ENCODE peak calls at places on chromosomes 3 and 15, in seven cellular contexts. V is WERI-Rb-1, Y is PC-9, R is tibial artery, B is heart left ventricle, P is psoas muscle, C is A673. I is an unnamed sample.

GRCh38 chr3:56691165-56692000 is 8.3 kb upstream of the TASOR start:
- DNase-seq in V (no peak), Y (peak; percentile 56), R (no peak), B (no peak), P (no peak), C (no peak), I (no peak)

GRCh38 chr15:56058986-56059385 is 65.6 kb upstream of the NEDD4 start:
- DNase-seq in V (peak; percentile 43), Y (no peak), R (no peak), B (no peak), P (no peak), C (no peak), I (no peak)

GRCh38 chr3:67940200-67940952 is 286.0 kb upstream of the SUCLG2 start:
- DNase-seq in V (no peak), Y (no peak), R (no peak), B (no peak), P (no peak), C (peak; percentile 0), I (no peak)

GRCh38 chr15:57326196-57326595 is 50.1 kb upstream of the CGNL1 start:
- DNase-seq in V (no peak), Y (no peak), R (no peak), B (no peak), P (no peak), C (no peak), I (no peak)

GRCh38 chr15:61227269-61228024 is 1.7 kb downstream of the RORA start:
- DNase-seq in V (peak; percentile 50), Y (peak; percentile 4), R (no peak), B (peak; percentile 25), P (peak; percentile 24), C (peak; percentile 59), I (peak; percentile 41)

GRCh38 chr15:65369148-65369547 is 8.7 kb downstream of the IGDCC3 start:
- DNase-seq in V (no peak), Y (no peak), R (no peak), B (no peak), P (no peak), C (no peak), I (no peak)

GRCh38 chr3:50132421-50133282 is 22.5 kb upstream of the SEMA3F start:
- DNase-seq in V (peak; percentile 96), Y (no peak), R (no peak), B (no peak), P (no peak), C (no peak), I (no peak)

GRCh38 chr3:127410137-127410488 is 122.3 kb upstream of the PRR20G start:
- DNase-seq in V (no peak), Y (no peak), R (peak; percentile 37), B (no peak), P (no peak), C (no peak), I (no peak)

GRCh38 chr3:48595526-48596121 is 495 bp upstream of the COL7A1 start:
- DNase-seq in V (no peak), Y (peak; percentile 98), R (peak; percentile 84), B (no peak), P (peak; percentile 67), C (peak; percentile 70), I (peak; percentile 68)

GRCh38 chr3:42505203-42505848 is 2.9 kb downstream of the VIPR1 start:
- DNase-seq in V (peak; percentile 4), Y (no peak), R (peak; percentile 44), B (peak; percentile 13), P (no peak), C (no peak), I (no peak)

GRCh38 chr15:31280037-31280830 is 46.4 kb upstream of the KLF13 start:
- DNase-seq in V (peak; percentile 50), Y (no peak), R (peak; percentile 58), B (peak; percentile 20), P (no peak), C (peak; percentile 11), I (no peak)

GRCh38 chr3:136817448-136817847 is 1.5 kb upstream of the SLC35G2 start:
- DNase-seq in V (no peak), Y (no peak), R (no peak), B (no peak), P (no peak), C (peak; percentile 62), I (no peak)

GRCh38 chr15:29677871-29678431 is 144.3 kb downstream of the TJP1 start:
- DNase-seq in V (no peak), Y (no peak), R (no peak), B (no peak), P (no peak), C (no peak), I (no peak)

GRCh38 chr3:168213920-168214319 is 118.2 kb upstream of the GOLIM4 start:
- DNase-seq in V (no peak), Y (no peak), R (no peak), B (no peak), P (no peak), C (no peak), I (peak; percentile 12)

GRCh38 chr3:183159319-183159718 is 3.2 kb downstream of the LAMP3 start:
- DNase-seq in V (no peak), Y (no peak), R (no peak), B (no peak), P (no peak), C (no peak), I (no peak)

GRCh38 chr15:68158046-68158628 is 47.0 kb downstream of the CALML4 start:
- DNase-seq in V (no peak), Y (no peak), R (no peak), B (no peak), P (no peak), C (no peak), I (no peak)

GRCh38 chr15:63524316-63525015 is 20.1 kb downstream of the USP3 start:
- DNase-seq in V (no peak), Y (no peak), R (no peak), B (no peak), P (no peak), C (no peak), I (no peak)

GRCh38 chr3:5235655-5236054 is 48.1 kb downstream of the EDEM1 start:
- DNase-seq in V (no peak), Y (no peak), R (no peak), B (no peak), P (no peak), C (no peak), I (no peak)

GRCh38 chr3:120450261-120450913 is 405 bp downstream of the FSTL1 start:
- DNase-seq in V (no peak), Y (peak; percentile 34), R (peak; percentile 75), B (peak; percentile 54), P (peak; percentile 39), C (peak; percentile 61), I (no peak)

GRCh38 chr3:120449701-120450216 is 1.0 kb downstream of the FSTL1 start:
- DNase-seq in V (no peak), Y (no peak), R (no peak), B (no peak), P (no peak), C (peak; percentile 70), I (no peak)

GRCh38 chr3:120446891-120447668 is 3.7 kb downstream of the FSTL1 start:
- DNase-seq in V (no peak), Y (no peak), R (no peak), B (no peak), P (no peak), C (no peak), I (no peak)

GRCh38 chr3:120450914-120451669 is at the start of gene FSTL1:
- DNase-seq in V (peak; percentile 76), Y (peak; percentile 46), R (peak; percentile 83), B (peak; percentile 84), P (peak; percentile 70), C (peak; percentile 53), I (no peak)

GRCh38 chr3:120448707-120449650 is 1.8 kb downstream of the FSTL1 start:
- DNase-seq in V (no peak), Y (peak; percentile 44), R (no peak), B (peak; percentile 44), P (peak; percentile 27), C (no peak), I (peak; percentile 54)
- H3K4me3 ChIP-seq in V (peak overlapping the region; percentile 70), Y (peak overlapping the region; percentile 74), R (peak overlapping the region; percentile 89), B (peak overlapping the region; percentile 90), P (peak overlapping the region; percentile 82), C (peak overlapping the region; percentile 81), I (peak overlapping the region; percentile 88)

GRCh38 chr3:158920375-158920774 is 118.5 kb downstream of the MFSD1 start:
- DNase-seq in V (no peak), Y (no peak), R (no peak), B (no peak), P (no peak), C (no peak), I (no peak)
- H3K27ac ChIP-seq in V (no peak overlapping the region), Y (no peak overlapping the region), R (no peak overlapping the region), B (no peak overlapping the region), P (no peak overlapping the region), C (no peak overlapping the region), I (no peak overlapping the region)

GRCh38 chr3:87436781-87437543 is 160.6 kb upstream of the POU1F1 start:
- DNase-seq in V (no peak), Y (no peak), R (no peak), B (no peak), P (no peak), C (no peak), I (no peak)

GRCh38 chr3:87442460-87442859 is 166.1 kb upstream of the POU1F1 start:
- DNase-seq in V (no peak), Y (no peak), R (no peak), B (no peak), P (no peak), C (no peak), I (no peak)

GRCh38 chr3:87435926-87436630 is 159.7 kb upstream of the POU1F1 start:
- DNase-seq in V (no peak), Y (no peak), R (no peak), B (no peak), P (no peak), C (no peak), I (no peak)

DNA sequence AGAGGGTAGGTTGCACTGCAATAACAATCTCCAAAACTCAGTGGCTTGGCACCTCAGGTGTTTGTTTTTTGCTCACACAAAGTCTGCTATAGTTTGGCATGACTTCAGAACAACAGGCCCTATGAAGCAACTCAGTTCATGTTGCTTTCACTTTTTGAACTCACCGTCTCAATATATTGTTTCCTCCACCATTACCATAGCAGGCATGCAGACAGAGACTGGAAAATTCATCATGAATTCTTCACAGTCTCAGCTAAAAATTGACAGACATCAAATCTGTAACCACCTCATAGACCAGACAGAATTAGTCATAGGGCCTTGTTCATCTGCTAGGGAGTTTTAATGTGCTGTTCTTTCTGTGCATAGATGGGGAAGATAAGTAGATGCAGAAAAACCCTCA is 161.4 kb upstream of the POU1F1 start:
- DNase-seq in V (no peak), Y (no peak), R (no peak), B (no peak), P (no peak), C (no peak), I (peak; percentile 72)
- H3K4me3 ChIP-seq in V (no peak overlapping the region), Y (no peak overlapping the region), R (no peak overlapping the region), B (no peak overlapping the region), P (no peak overlapping the region), C (no peak overlapping the region), I (no peak overlapping the region)

GRCh38 chr3:178325330-178325729 is 210.9 kb upstream of the KCNMB2 start:
- DNase-seq in V (no peak), Y (no peak), R (no peak), B (no peak), P (no peak), C (peak; percentile 69), I (no peak)
- H3K27ac ChIP-seq in V (no peak overlapping the region), Y (no peak overlapping the region), R (no peak overlapping the region), B (no peak overlapping the region), P (no peak overlapping the region), C (no peak overlapping the region), I (no peak overlapping the region)

I was measured in brain microvascular endothelial cell.